ENCODE peak calls at places on chromosome 17, in ten cellular contexts. Z is uterus, Q is tibial artery, B is GM23248, T is sigmoid colon, L is dorsolateral prefrontal cortex, D is heart left ventricle, Y is BE2C, N is cardiac fibroblast, S is GM06990. R is an unnamed sample.

GRCh38 chr17:47719411-47720152 is 13.5 kb upstream of the TBX21 start:
- DNase-seq in T (no peak), N (peak), Q (no peak), D (no peak), S (peak), Z (no peak), L (no peak), Y (no peak), B (peak), R (peak)

GRCh38 chr17:3222505-3222904 is 15.0 kb downstream of the OR1A1 start:
- DNase-seq in D (no peak), L (no peak), Y (no peak), N (no peak), T (no peak), S (no peak), B (no peak), Q (no peak), Z (no peak), R (no peak)

GRCh38 chr17:76558210-76559095 is 18.6 kb downstream of the PRCD start:
- DNase-seq in L (no peak), B (peak), Q (no peak), Z (no peak), Y (no peak), S (no peak), N (peak), T (no peak), D (no peak), R (no peak)

GRCh38 chr17:148757-149156 is 11.4 kb downstream of the SCGB1C2 start:
- DNase-seq in T (peak), Y (no peak), S (no peak), L (no peak), Z (peak), Q (peak), B (no peak), N (no peak), D (peak), R (no peak)

GRCh38 chr17:50834126-50834785 is 1.1 kb upstream of the WFIKKN2 start:
- DNase-seq in Y (no peak), Q (peak), S (no peak), T (peak), D (no peak), Z (no peak), L (no peak), N (no peak), B (no peak), R (no peak)

GRCh38 chr17:38705803-38706624 is 941 bp downstream of the MLLT6 start:
- DNase-seq in D (peak), Q (peak), L (no peak), Z (peak), S (no peak), Y (peak), N (peak), B (peak), T (peak), R (no peak)

GRCh38 chr17:8935194-8935593 is 30.3 kb downstream of the PIK3R5 start:
- DNase-seq in L (no peak), Q (no peak), B (peak), D (peak), Z (no peak), Y (no peak), T (no peak), S (peak), N (peak), R (no peak)

GRCh38 chr17:38891441-38891840 is 21.6 kb downstream of the LASP1 start:
- DNase-seq in S (no peak), Y (no peak), Z (no peak), L (no peak), D (no peak), T (no peak), Q (no peak), N (no peak), B (no peak), R (no peak)

GRCh38 chr17:732788-733720 is 658 bp downstream of the TLCD3A start:
- DNase-seq in T (peak), Q (no peak), N (peak), Y (peak), Z (peak), L (no peak), S (peak), B (peak), D (no peak), R (no peak)

GRCh38 chr17:64424318-64424717 is 24.6 kb upstream of the MILR1 start:
- DNase-seq in T (no peak), S (no peak), Q (no peak), Y (no peak), D (no peak), N (no peak), B (peak), L (no peak), Z (no peak), R (no peak)

GRCh38 chr17:34580685-34581445 is 1.5 kb downstream of the TMEM132E start:
- DNase-seq in D (no peak), T (no peak), L (no peak), S (no peak), Z (no peak), Q (no peak), N (no peak), B (peak), Y (peak), R (no peak)

GRCh38 chr17:60863892-60864673 is 186.4 kb downstream of the BCAS3 start:
- DNase-seq in B (no peak), S (no peak), L (no peak), N (peak), Y (no peak), Q (no peak), Z (no peak), D (no peak), T (no peak), R (no peak)

GRCh38 chr17:37507108-37507507 is 17.4 kb downstream of the DUSP14 start:
- DNase-seq in Z (no peak), S (no peak), Q (no peak), Y (peak), T (no peak), L (no peak), N (no peak), B (no peak), D (no peak), R (no peak)

GRCh38 chr17:15651001-15651582 is 31.6 kb upstream of the FBXW10B start:
- DNase-seq in B (peak), Q (no peak), T (peak), D (no peak), Y (peak), L (no peak), S (peak), Z (no peak), N (no peak), R (no peak)

GRCh38 chr17:41810659-41811548 is 845 bp downstream of the P3H4 start:
- DNase-seq in N (no peak), D (no peak), Y (peak), T (peak), L (no peak), B (peak), S (no peak), Z (peak), Q (no peak), R (no peak)
- H3K4me3 ChIP-seq in N (peak), D (peak), Y (peak), T (peak), L (peak), B (peak), S (peak), Z (peak), Q (peak), R (peak)

GRCh38 chr17:56297142-56297541 is 143.9 kb downstream of the ANKFN1 start:
- DNase-seq in B (peak), D (no peak), N (no peak), L (no peak), T (no peak), S (no peak), Q (no peak), Y (no peak), Z (no peak), R (peak)
- H3K4me3 ChIP-seq in B (peak), D (no peak), N (no peak), L (no peak), T (no peak), S (no peak), Q (no peak), Y (no peak), Z (no peak), R (no peak)

DNA sequence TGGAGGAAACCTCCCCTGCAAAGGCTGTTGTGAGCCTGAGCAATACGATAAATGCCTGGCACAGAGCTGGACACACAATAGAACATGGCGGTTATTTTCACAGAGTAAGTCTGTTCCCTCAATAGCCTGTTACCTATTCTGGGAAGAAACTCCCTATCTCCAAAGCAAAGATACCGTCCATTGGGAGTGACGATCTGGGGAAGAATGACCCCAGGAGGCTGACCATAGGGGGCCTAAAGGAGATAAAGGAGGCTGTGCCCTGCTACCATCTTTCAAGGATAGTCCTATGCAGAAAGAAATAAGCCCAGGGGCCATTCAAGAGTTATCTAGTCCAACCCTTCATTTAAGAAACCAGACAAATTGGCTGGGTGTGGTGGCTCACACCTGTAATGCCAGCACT is 4.1 kb upstream of the AXIN2 start:
- DNase-seq in B (no peak), N (no peak), Y (no peak), L (no peak), Z (no peak), S (no peak), Q (no peak), D (no peak), T (no peak), R (no peak)
- H3K4me3 ChIP-seq in B (no peak), N (no peak), Y (no peak), L (no peak), Z (no peak), S (no peak), Q (no peak), D (no peak), T (no peak), R (no peak)

GRCh38 chr17:11150946-11151345 is 90.1 kb upstream of the SHISA6 start:
- DNase-seq in N (no peak), B (no peak), Z (no peak), D (no peak), L (no peak), S (no peak), Y (no peak), T (no peak), Q (no peak), R (no peak)
- H3K4me3 ChIP-seq in N (no peak), B (no peak), Z (no peak), D (no peak), L (no peak), S (no peak), Y (no peak), T (no peak), Q (no peak), R (no peak)

DNA sequence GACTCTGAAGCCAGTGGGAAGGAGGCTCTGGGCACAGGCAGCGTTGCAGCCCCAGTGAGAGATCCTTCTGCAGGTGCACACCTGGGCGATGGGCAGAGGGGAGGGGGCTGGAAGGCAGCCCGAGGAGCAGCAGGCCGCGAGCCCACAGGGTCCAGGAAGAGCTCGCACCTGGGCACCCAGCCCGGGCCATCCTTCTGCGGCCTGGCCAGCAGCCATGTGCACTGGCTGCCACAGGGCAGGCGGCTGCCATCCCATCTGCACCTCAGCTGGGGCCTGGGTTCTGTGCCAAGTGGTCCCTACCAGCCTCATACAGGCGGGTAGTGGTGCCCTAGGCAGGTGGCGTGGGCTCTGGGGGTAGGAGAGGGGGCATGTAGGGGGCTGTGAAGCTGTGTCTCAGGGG is 197.3 kb downstream of the RBFOX3 start:
- DNase-seq in B (no peak), T (no peak), Q (no peak), N (no peak), D (no peak), L (no peak), S (no peak), Z (no peak), Y (no peak), R (no peak)
- H3K4me3 ChIP-seq in B (no peak), T (no peak), Q (no peak), N (no peak), D (no peak), L (no peak), S (no peak), Z (no peak), Y (no peak), R (no peak)

GRCh38 chr17:82875418-82875856 is 35.6 kb upstream of the ZNF750 start:
- DNase-seq in T (no peak), Y (no peak), D (no peak), Z (no peak), Q (no peak), B (no peak), N (no peak), S (no peak), L (no peak), R (no peak)
- H3K4me3 ChIP-seq in T (no peak), Y (no peak), D (no peak), Z (no peak), Q (no peak), B (no peak), N (no peak), S (no peak), L (no peak), R (no peak)

GRCh38 chr17:82253179-82253544 is 20.3 kb downstream of the CSNK1D start:
- DNase-seq in Y (no peak), N (no peak), Z (no peak), D (no peak), B (no peak), S (no peak), Q (no peak), T (no peak), L (no peak), R (no peak)

GRCh38 chr17:82252511-82253178 is 20.9 kb downstream of the CSNK1D start:
- DNase-seq in S (no peak), T (no peak), Y (no peak), D (no peak), B (no peak), L (no peak), N (no peak), Q (no peak), Z (no peak), R (no peak)

GRCh38 chr17:82249896-82250581 is 21.2 kb downstream of the SLC16A3 start:
- DNase-seq in S (no peak), L (no peak), N (no peak), Y (peak), Z (no peak), T (no peak), B (no peak), D (no peak), Q (no peak), R (no peak)

GRCh38 chr17:82248815-82249638 is 20.2 kb downstream of the SLC16A3 start:
- DNase-seq in D (no peak), B (no peak), Q (no peak), T (no peak), Y (no peak), L (no peak), S (no peak), N (no peak), Z (no peak), R (no peak)

GRCh38 chr17:82250868-82251500 is 22.1 kb downstream of the SLC16A3 start:
- DNase-seq in N (no peak), T (no peak), D (no peak), S (no peak), L (no peak), Y (peak), Q (no peak), Z (no peak), B (no peak), R (no peak)
- H3K4me3 ChIP-seq in N (no peak), T (no peak), D (no peak), S (no peak), L (no peak), Y (no peak), Q (no peak), Z (no peak), B (no peak), R (no peak)

DNA sequence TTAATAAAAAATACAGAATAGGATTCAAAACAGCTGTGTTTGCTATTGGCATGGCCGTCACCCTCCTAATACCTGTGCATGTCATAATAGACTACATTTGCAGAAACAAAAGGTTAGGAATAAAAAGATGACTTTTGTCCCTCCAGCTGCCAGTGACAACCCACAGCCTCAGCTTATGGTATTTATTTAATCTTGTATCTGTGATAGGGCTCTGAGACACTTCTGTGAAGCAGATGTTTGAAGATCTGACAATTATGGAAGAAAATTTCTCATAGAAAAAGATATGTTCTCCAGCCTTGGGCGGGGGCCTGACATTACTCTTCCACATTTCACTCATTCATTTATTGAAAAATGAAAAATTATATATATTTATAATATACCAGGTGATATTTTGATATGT is 62.2 kb downstream of the PITPNC1 start:
- DNase-seq in Y (no peak), Q (no peak), B (no peak), Z (no peak), T (no peak), L (no peak), N (no peak), D (no peak), S (no peak), R (no peak)
- H3K4me3 ChIP-seq in Y (no peak), Q (no peak), B (no peak), Z (no peak), T (no peak), L (no peak), N (no peak), D (no peak), S (no peak), R (no peak)

DNA sequence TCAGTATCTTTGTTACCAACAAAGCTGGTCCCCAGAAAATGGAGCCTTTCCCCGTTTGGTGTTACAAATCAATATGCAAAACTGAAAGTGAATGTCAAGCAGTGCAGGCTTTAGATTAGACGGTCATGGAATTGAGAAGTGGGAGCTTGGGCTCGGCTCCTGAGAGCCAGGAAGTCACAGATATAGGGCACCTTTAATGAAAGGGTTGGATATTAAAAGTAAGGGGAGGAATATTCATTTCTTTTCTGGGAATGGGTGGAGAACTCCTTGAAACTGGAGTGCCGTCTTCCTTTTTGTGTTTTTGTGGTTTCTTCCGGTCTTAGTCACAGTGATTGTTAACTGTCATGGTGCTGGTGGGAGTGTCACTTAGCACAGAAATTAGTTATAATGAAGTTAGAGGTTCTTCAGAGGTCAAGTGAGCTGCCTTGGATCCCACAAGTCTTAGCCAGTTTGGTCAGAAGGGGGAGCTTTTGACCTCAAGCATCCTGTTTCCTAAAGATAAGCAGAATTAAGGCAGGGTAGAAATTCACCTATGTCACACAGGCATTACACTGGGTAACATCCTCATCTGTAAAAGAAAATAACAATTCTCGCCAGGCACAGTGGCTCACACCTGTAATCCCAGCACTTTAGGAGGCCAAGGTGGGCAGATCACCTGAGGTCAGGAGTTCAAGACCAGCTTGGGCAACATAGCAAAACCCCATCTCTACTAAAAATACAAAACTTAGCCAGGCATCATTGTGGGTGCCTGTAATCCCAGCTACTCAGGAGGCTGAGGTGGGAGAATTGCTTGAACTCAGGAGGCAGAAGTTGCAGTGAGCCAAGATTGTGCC is 9.6 kb upstream of the EIF1 start:
- DNase-seq in B (peak), Y (no peak), Q (no peak), N (peak), T (peak), S (peak), L (no peak), Z (no peak), D (no peak), R (no peak)
- H3K4me3 ChIP-seq in B (peak), Y (no peak), Q (peak), N (peak), T (no peak), S (peak), L (no peak), Z (no peak), D (peak), R (no peak)

GRCh38 chr17:5434984-5435383 is 4.0 kb downstream of the C1QBP start:
- DNase-seq in L (no peak), T (no peak), S (no peak), N (no peak), Z (no peak), B (no peak), Q (no peak), D (no peak), Y (no peak), R (no peak)
- H3K4me3 ChIP-seq in L (no peak), T (no peak), S (no peak), N (no peak), Z (no peak), B (no peak), Q (no peak), D (no peak), Y (no peak), R (no peak)

R was measured in astrocyte of the cerebellum.